ENCODE peak calls at places on chromosomes 12 and 14, in eight cellular contexts. K, A, W, Q, M, T, D and N are unnamed samples.

GRCh38 chr14:71582705-71583104 is 349.5 kb upstream of the RGS6 start:
- DNase-seq in K (no peak), A (no peak), W (no peak), Q (no peak), M (no peak), T (no peak), D (no peak), N (peak; percentile 22)

GRCh38 chr12:105417732-105418131 is 87.2 kb downstream of the C12orf75 start:
- DNase-seq in K (no peak), A (no peak), W (no peak), Q (no peak), M (no peak), T (no peak), D (no peak), N (no peak)

GRCh38 chr14:58283730-58284129 is 14.6 kb upstream of the ARID4A start:
- DNase-seq in K (no peak), A (no peak), W (no peak), Q (no peak), M (no peak), T (no peak), D (no peak), N (no peak)

GRCh38 chr12:3275171-3276041 is 198.2 kb downstream of the TSPAN9 start:
- DNase-seq in K (peak; percentile 86), A (peak; percentile 56), W (peak; percentile 53), Q (peak; percentile 85), M (peak; percentile 81), T (peak; percentile 69), D (peak; percentile 87), N (peak; percentile 63)

GRCh38 chr14:60087664-60088063 is 4.1 kb upstream of the PCNX4 start:
- DNase-seq in K (no peak), A (no peak), W (no peak), Q (no peak), M (no peak), T (no peak), D (no peak), N (no peak)

GRCh38 chr14:95363468-95363954 is 43.8 kb upstream of the CLMN start:
- DNase-seq in K (no peak), A (no peak), W (no peak), Q (no peak), M (no peak), T (peak; percentile 36), D (no peak), N (no peak)

GRCh38 chr12:120534703-120535655 is 823 bp downstream of the RNF10 start:
- DNase-seq in K (peak; percentile 76), A (peak; percentile 58), W (peak; percentile 35), Q (peak; percentile 59), M (peak; percentile 89), T (peak; percentile 31), D (peak; percentile 36), N (peak; percentile 84)

GRCh38 chr14:72311116-72311515 is 378.9 kb downstream of the RGS6 start:
- DNase-seq in K (no peak), A (no peak), W (no peak), Q (no peak), M (no peak), T (no peak), D (no peak), N (no peak)

GRCh38 chr12:130498589-130499385 is 161.1 kb downstream of the PIWIL1 start:
- DNase-seq in K (no peak), A (no peak), W (no peak), Q (no peak), M (no peak), T (no peak), D (no peak), N (no peak)

GRCh38 chr12:27808831-27809230 is 28.8 kb upstream of the MANSC4 start:
- DNase-seq in K (no peak), A (no peak), W (no peak), Q (peak; percentile 75), M (no peak), T (peak; percentile 14), D (no peak), N (no peak)

GRCh38 chr12:123269395-123269892 is 2.2 kb downstream of the CDK2AP1 start:
- DNase-seq in K (no peak), A (peak; percentile 56), W (no peak), Q (peak; percentile 66), M (no peak), T (peak; percentile 74), D (peak; percentile 82), N (peak; percentile 48)

GRCh38 chr12:127389923-127390322 is 877.0 kb upstream of the TMEM132C start:
- DNase-seq in K (peak; percentile 36), A (no peak), W (no peak), Q (no peak), M (peak; percentile 94), T (no peak), D (peak; percentile 16), N (peak; percentile 65)

GRCh38 chr12:57838594-57839302 is 7.8 kb downstream of the CTDSP2 start:
- DNase-seq in K (no peak), A (no peak), W (peak; percentile 75), Q (no peak), M (no peak), T (no peak), D (no peak), N (no peak)

GRCh38 chr12:23029185-23029584 is 404.2 kb downstream of the ETNK1 start:
- DNase-seq in K (no peak), A (no peak), W (no peak), Q (no peak), M (no peak), T (no peak), D (no peak), N (no peak)

GRCh38 chr14:30608533-30609006 is 13.5 kb upstream of the SCFD1 start:
- DNase-seq in K (no peak), A (no peak), W (no peak), Q (peak; percentile 36), M (peak; percentile 51), T (no peak), D (no peak), N (peak; percentile 65)

GRCh38 chr12:31832740-31833540 is 104.1 kb upstream of the AMN1 start:
- DNase-seq in K (no peak), A (peak; percentile 47), W (peak; percentile 89), Q (no peak), M (no peak), T (peak; percentile 12), D (no peak), N (no peak)

GRCh38 chr14:69953266-69953905 is 74.2 kb downstream of the SMOC1 start:
- DNase-seq in K (no peak), A (no peak), W (no peak), Q (no peak), M (no peak), T (no peak), D (no peak), N (no peak)

GRCh38 chr12:116880817-116881324 is 370 bp downstream of the HRK start:
- DNase-seq in K (peak; percentile 76), A (no peak), W (peak; percentile 16), Q (peak; percentile 68), M (peak; percentile 72), T (peak; percentile 23), D (peak; percentile 30), N (peak; percentile 60)
- TF ChIP-seq CTCF in K (no peak), A (no peak), W (no peak), Q (no peak), M (no peak), T (no peak), D (peak; percentile 18), N (no peak)

DNA sequence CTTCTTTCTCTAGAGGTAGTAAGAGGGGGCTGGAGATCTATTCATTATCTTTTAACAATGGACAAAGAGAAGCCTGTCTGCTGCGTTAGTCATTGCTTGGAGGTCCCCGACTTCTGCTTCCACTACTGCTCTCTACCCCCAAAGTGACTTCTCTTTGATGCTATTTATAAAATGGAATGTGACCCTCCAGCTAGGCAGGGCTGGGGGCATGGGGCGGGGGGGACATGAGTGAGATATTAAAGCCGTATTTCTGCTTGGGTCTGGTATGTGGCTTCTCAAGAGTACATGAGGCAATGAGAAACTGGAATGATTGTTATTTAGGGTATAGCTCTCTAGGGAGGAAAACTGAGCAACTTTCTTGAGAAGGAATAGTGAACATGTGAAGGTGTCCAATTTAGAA is 41.4 kb upstream of the NUDT4 start:
- DNase-seq in K (no peak), A (no peak), W (no peak), Q (no peak), M (no peak), T (no peak), D (peak; percentile 10), N (no peak)
- TF ChIP-seq CTCF in K (no peak), A (no peak), W (no peak), Q (no peak), M (no peak), T (no peak), D (no peak), N (no peak)

GRCh38 chr12:115813256-115813655 is 464.2 kb downstream of the MED13L start:
- DNase-seq in K (no peak), A (no peak), W (no peak), Q (no peak), M (peak; percentile 40), T (no peak), D (no peak), N (no peak)

GRCh38 chr12:115810166-115810565 is 467.3 kb downstream of the MED13L start:
- DNase-seq in K (no peak), A (no peak), W (no peak), Q (peak; percentile 6), M (no peak), T (no peak), D (no peak), N (no peak)

GRCh38 chr12:115811929-115812328 is 465.6 kb downstream of the MED13L start:
- DNase-seq in K (no peak), A (no peak), W (no peak), Q (no peak), M (no peak), T (no peak), D (no peak), N (no peak)

GRCh38 chr12:115811066-115811465 is 466.4 kb downstream of the MED13L start:
- DNase-seq in K (no peak), A (no peak), W (no peak), Q (no peak), M (no peak), T (no peak), D (no peak), N (no peak)

GRCh38 chr12:115810580-115810979 is 466.9 kb downstream of the MED13L start:
- DNase-seq in K (no peak), A (no peak), W (no peak), Q (no peak), M (no peak), T (no peak), D (no peak), N (no peak)
- TF ChIP-seq CTCF in K (no peak), A (no peak), W (no peak), Q (no peak), M (no peak), T (no peak), D (no peak), N (no peak)

DNA sequence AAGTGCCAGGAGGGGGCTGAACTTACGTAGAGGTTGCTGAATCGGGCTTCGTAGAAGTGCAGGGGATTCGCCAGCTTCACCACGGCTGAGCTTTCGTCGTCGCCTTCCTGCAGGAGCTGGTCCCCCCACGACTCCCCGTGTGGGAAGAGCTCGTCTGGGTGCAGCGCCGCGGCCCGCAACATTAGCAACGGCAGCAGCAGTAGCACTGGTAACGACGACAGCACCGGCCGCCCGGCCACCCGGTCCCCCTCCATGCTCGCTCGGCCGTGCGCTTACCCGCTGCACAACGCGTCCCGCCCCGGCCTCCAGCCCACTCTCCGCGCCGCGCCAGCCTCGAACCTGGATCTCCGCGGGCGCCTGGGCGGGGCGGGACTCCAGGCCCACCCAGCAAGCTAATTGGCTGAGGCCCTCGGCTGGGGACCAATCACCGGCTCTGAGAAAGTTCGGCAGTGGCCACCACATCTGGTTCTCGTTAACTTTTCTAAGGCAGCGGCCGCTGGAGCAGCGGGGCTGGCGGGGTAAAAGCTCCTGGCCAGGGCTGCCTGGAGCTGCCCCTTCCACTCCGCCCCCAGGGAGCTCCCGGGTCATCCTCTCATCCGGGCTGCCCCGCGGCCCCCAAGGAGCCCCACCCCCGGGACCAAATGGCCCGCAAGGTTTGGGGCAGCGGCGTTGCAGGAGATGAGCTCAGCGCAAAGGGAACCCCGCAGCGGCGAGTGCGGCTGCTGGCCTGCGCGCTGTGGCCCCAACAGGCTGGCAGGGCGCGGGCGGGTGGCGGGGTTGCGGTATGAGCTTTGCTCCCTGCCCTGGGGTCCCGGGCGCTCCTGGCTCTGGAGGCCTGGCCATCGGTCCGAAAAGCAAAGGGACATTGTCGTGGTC is at the start of gene NID2:
- DNase-seq in K (peak; percentile 41), A (peak; percentile 34), W (peak; percentile 4), Q (peak; percentile 81), M (peak; percentile 10), T (peak; percentile 93), D (peak; percentile 84), N (peak; percentile 51)
- TF ChIP-seq CTCF in K (no peak), A (no peak), W (no peak), Q (no peak), M (no peak), T (no peak), D (no peak), N (no peak)